ENCODE peak calls at places on chromosome 15, in ten cellular contexts. M is thoracic aorta; A is astrocyte of the hippocampus; L is activated T-helper 9 cell treated with anti-CD3 and anti-CD28 coated beads, Interleukin-2, amount 50 U/mL, for 16 hours; Z is NCI-H345; N is ureter; H is head of caudate nucleus; O is foreskin fibroblast; G is stimulated activated naive B cell treated with anti-CD40 and anti-IgM and Interleukin-4, amounts not matched to agents 10 μg/mL and 1 μg/mL and 100 μg/mL, for 72 hours; Y is CD8-positive, alpha-beta memory T cell. I is an unnamed sample.

GRCh38 chr15:74127255-74127953 is 3.0 kb upstream of the ISLR2 start:
- DNase-seq in H (peak), N (peak), A (peak), O (peak), Y (peak), Z (peak), G (peak), L (peak), M (peak), I (peak)

GRCh38 chr15:39756806-39757522 is 25.7 kb downstream of the FSIP1 start:
- DNase-seq in Y (no peak), N (no peak), H (no peak), L (no peak), G (no peak), O (no peak), M (no peak), Z (peak), A (peak), I (no peak)

GRCh38 chr15:98718426-98719168 is 70.3 kb downstream of the IGF1R start:
- DNase-seq in H (no peak), M (no peak), Z (no peak), O (no peak), G (no peak), Y (no peak), L (no peak), A (no peak), N (no peak), I (no peak)

GRCh38 chr15:53978248-53978906 is at the start of gene UNC13C:
- DNase-seq in H (peak), M (no peak), G (no peak), Z (peak), L (no peak), O (no peak), Y (no peak), A (peak), N (peak), I (no peak)

GRCh38 chr15:63556246-63556645 is 40.9 kb upstream of the FBXL22 start:
- DNase-seq in L (no peak), N (no peak), Z (no peak), M (no peak), H (no peak), O (no peak), G (no peak), A (no peak), Y (no peak), I (no peak)

GRCh38 chr15:92899910-92900711 is at the start of gene CHD2:
- DNase-seq in Y (peak), A (peak), Z (peak), M (no peak), O (peak), G (peak), N (peak), H (peak), L (peak), I (peak)

GRCh38 chr15:65512807-65513416 is 4.6 kb downstream of the DPP8 start:
- DNase-seq in Z (no peak), O (no peak), H (no peak), Y (peak), N (peak), G (no peak), M (no peak), L (no peak), A (peak), I (no peak)

GRCh38 chr15:53115563-53115962 is 325.4 kb upstream of the ONECUT1 start:
- DNase-seq in M (no peak), N (no peak), Y (no peak), G (no peak), O (no peak), Z (no peak), H (no peak), L (no peak), A (no peak), I (no peak)

GRCh38 chr15:51185213-51185619 is 90.5 kb upstream of the TNFAIP8L3 start:
- DNase-seq in L (no peak), G (no peak), N (no peak), H (no peak), Y (no peak), O (no peak), A (no peak), M (no peak), Z (no peak), I (no peak)

GRCh38 chr15:90124487-90124886 is 22.2 kb upstream of the IDH2 start:
- DNase-seq in L (no peak), A (no peak), M (no peak), Y (no peak), H (no peak), O (no peak), G (no peak), N (no peak), Z (no peak), I (no peak)

GRCh38 chr15:77859491-77860060 is 217.9 kb downstream of the TBC1D2B start:
- DNase-seq in G (no peak), Z (no peak), N (no peak), Y (no peak), M (no peak), A (no peak), O (no peak), L (no peak), H (no peak), I (no peak)

GRCh38 chr15:71591057-71591456 is 219.3 kb upstream of the NR2E3 start:
- DNase-seq in N (no peak), Y (no peak), Z (no peak), A (no peak), G (no peak), M (no peak), O (no peak), H (no peak), L (no peak), I (no peak)

GRCh38 chr15:59349715-59350420 is 22.8 kb downstream of the MYO1E start:
- DNase-seq in Z (no peak), M (peak), O (peak), Y (no peak), N (no peak), H (no peak), L (no peak), G (no peak), A (peak), I (no peak)

GRCh38 chr15:96728591-96728990 is 398.1 kb downstream of the NR2F2 start:
- DNase-seq in L (no peak), H (no peak), G (no peak), A (no peak), O (no peak), Y (no peak), Z (no peak), M (no peak), N (no peak), I (no peak)

GRCh38 chr15:31498756-31499155 is 172.1 kb downstream of the KLF13 start:
- DNase-seq in Z (no peak), A (no peak), L (no peak), Y (no peak), O (no peak), N (no peak), H (no peak), G (no peak), M (no peak), I (peak)

GRCh38 chr15:67185621-67186225 is 68.7 kb downstream of the AAGAB start:
- DNase-seq in G (peak), N (no peak), O (peak), M (no peak), L (no peak), Y (no peak), A (peak), H (no peak), Z (no peak), I (no peak)

GRCh38 chr15:63348392-63348791 is 33.3 kb downstream of the CA12 start:
- DNase-seq in O (peak), N (peak), Z (peak), H (peak), M (no peak), A (peak), Y (no peak), L (no peak), G (no peak), I (no peak)

GRCh38 chr15:89783111-89783860 is 7.2 kb downstream of the MESP2 start:
- DNase-seq in L (no peak), Y (no peak), G (no peak), O (peak), N (no peak), M (no peak), A (no peak), Z (no peak), H (no peak), I (no peak)

GRCh38 chr15:101617390-101617965 is 34.7 kb downstream of the TM2D3 start:
- DNase-seq in Y (no peak), N (no peak), L (no peak), H (no peak), A (no peak), M (no peak), Z (no peak), O (no peak), G (no peak), I (no peak)

GRCh38 chr15:39177561-39177960 is 403.3 kb upstream of the THBS1 start:
- DNase-seq in M (no peak), Y (no peak), Z (no peak), N (peak), G (no peak), H (no peak), L (no peak), A (no peak), O (no peak), I (no peak)

GRCh38 chr15:79308874-79309273 is 2.0 kb upstream of the TMED3 start:
- DNase-seq in Z (no peak), M (no peak), L (no peak), Y (no peak), N (no peak), O (no peak), H (no peak), G (no peak), A (no peak), I (no peak)

GRCh38 chr15:49134683-49135341 is 20.6 kb downstream of the COPS2 start:
- DNase-seq in G (no peak), L (no peak), O (no peak), Y (no peak), M (no peak), H (no peak), Z (no peak), N (no peak), A (peak), I (no peak)

GRCh38 chr15:93861413-93861812 is 369.9 kb upstream of the MCTP2 start:
- DNase-seq in G (no peak), O (peak), A (no peak), L (no peak), M (no peak), H (no peak), Z (no peak), N (no peak), Y (no peak), I (no peak)

GRCh38 chr15:66294157-66294931 is 976 bp downstream of the DIS3L start:
- DNase-seq in H (no peak), L (peak), N (no peak), M (no peak), O (peak), A (peak), G (no peak), Z (peak), Y (no peak), I (no peak)